ENCODE peak calls at places on chromosomes 7 and 10, in four cellular contexts. Q, H, R and P are unnamed samples.
A peak's percentile ranks its signal among the peaks of the same experiment; 100 is the strongest.

GRCh38 chr7:28155964-28156363 is 24.6 kb downstream of the JAZF1 start:
- DNase-seq in Q (no peak), H (peak; percentile 46), R (no peak), P (peak; percentile 59)

GRCh38 chr10:8337332-8337651 is 282.8 kb downstream of the GATA3 start:
- DNase-seq in Q (no peak), H (no peak), R (no peak), P (no peak)

GRCh38 chr7:20085086-20085485 is 132.1 kb downstream of the MACC1 start:
- DNase-seq in Q (no peak), H (peak; percentile 81), R (no peak), P (no peak)

GRCh38 chr10:75466886-75467285 is 35.5 kb downstream of the LRMDA start:
- DNase-seq in Q (no peak), H (peak; percentile 43), R (no peak), P (no peak)

GRCh38 chr7:51639661-51640340 is 323.2 kb upstream of the COBL start:
- DNase-seq in Q (no peak), H (no peak), R (no peak), P (no peak)

GRCh38 chr7:139702313-139702731 is 75.5 kb downstream of the HIPK2 start:
- DNase-seq in Q (no peak), H (no peak), R (no peak), P (no peak)

GRCh38 chr7:142443614-142444013 is 185.8 kb upstream of the PRSS58 start:
- DNase-seq in Q (no peak), H (peak; percentile 34), R (no peak), P (peak; percentile 49)

GRCh38 chr7:78435355-78435754 is 636.8 kb downstream of the PHTF2 start:
- DNase-seq in Q (no peak), H (no peak), R (no peak), P (no peak)

GRCh38 chr10:13526952-13527863 is 1.6 kb downstream of the BEND7 start:
- DNase-seq in Q (peak; percentile 90), H (peak; percentile 61), R (no peak), P (peak; percentile 72)

GRCh38 chr10:48803831-48804584 is 119.3 kb downstream of the WDFY4 start:
- DNase-seq in Q (peak; percentile 58), H (no peak), R (no peak), P (no peak)

GRCh38 chr7:79272066-79272669 is 181.3 kb downstream of the MAGI2 start:
- DNase-seq in Q (peak; percentile 30), H (peak; percentile 55), R (peak; percentile 8), P (peak; percentile 70)

GRCh38 chr10:93746844-93747284 is 10.9 kb upstream of the LGI1 start:
- DNase-seq in Q (peak; percentile 97), H (peak; percentile 99), R (no peak), P (peak; percentile 89)

GRCh38 chr10:111129348-111129747 is 52.5 kb downstream of the ADRA2A start:
- DNase-seq in Q (no peak), H (no peak), R (no peak), P (no peak)

GRCh38 chr7:44072364-44073231 is 7.2 kb upstream of the PGAM2 start:
- DNase-seq in Q (peak; percentile 83), H (peak; percentile 90), R (peak; percentile 31), P (peak; percentile 84)

GRCh38 chr10:103714232-103714891 is 141.0 kb downstream of the SH3PXD2A start:
- DNase-seq in Q (no peak), H (no peak), R (no peak), P (no peak)

GRCh38 chr10:36779238-36779846 is 346.1 kb upstream of the ANKRD30A start:
- DNase-seq in Q (peak; percentile 77), H (peak; percentile 83), R (peak; percentile 71), P (peak; percentile 81)

GRCh38 chr10:102729090-102730026 is 14.4 kb upstream of the WBP1L start:
- DNase-seq in Q (peak; percentile 86), H (peak; percentile 82), R (peak; percentile 73), P (peak; percentile 73)

GRCh38 chr7:78601728-78602127 is 803.2 kb downstream of the PHTF2 start:
- DNase-seq in Q (no peak), H (no peak), R (no peak), P (peak; percentile 34)

GRCh38 chr10:62610649-62611229 is 193.8 kb upstream of the ADO start:
- DNase-seq in Q (peak; percentile 80), H (peak; percentile 57), R (peak; percentile 64), P (peak; percentile 47)

GRCh38 chr10:45379891-45380540 is 6.0 kb downstream of the ALOX5 start:
- DNase-seq in Q (no peak), H (no peak), R (no peak), P (no peak)

GRCh38 chr10:69061305-69062161 is 26.4 kb upstream of the SRGN start:
- DNase-seq in Q (no peak), H (peak; percentile 99), R (no peak), P (peak; percentile 100)

GRCh38 chr10:112616647-112617046 is 169.6 kb downstream of the VTI1A start:
- DNase-seq in Q (no peak), H (no peak), R (no peak), P (no peak)

GRCh38 chr10:37734971-37735370 is 122.4 kb downstream of the ZNF248 start:
- DNase-seq in Q (peak; percentile 2), H (no peak), R (no peak), P (peak; percentile 12)

GRCh38 chr7:81666209-81666608 is 103.6 kb downstream of the HGF start:
- DNase-seq in Q (no peak), H (no peak), R (no peak), P (peak; percentile 58)

GRCh38 chr7:17497136-17497535 is 198.7 kb downstream of the AHR start:
- DNase-seq in Q (no peak), H (no peak), R (no peak), P (no peak)

GRCh38 chr10:113454341-113455061 is 98.4 kb upstream of the HABP2 start:
- DNase-seq in Q (peak; percentile 62), H (peak; percentile 37), R (peak; percentile 38), P (peak; percentile 12)

GRCh38 chr7:73822319-73823173 is 8.2 kb upstream of the CLDN4 start:
- DNase-seq in Q (peak; percentile 57), H (peak; percentile 98), R (no peak), P (peak; percentile 97)

GRCh38 chr7:130369110-130369711 is 11.1 kb upstream of the CPA1 start:
- DNase-seq in Q (peak; percentile 75), H (peak; percentile 92), R (no peak), P (peak; percentile 75)

GRCh38 chr7:130367088-130367755 is 13.1 kb upstream of the CPA1 start:
- DNase-seq in Q (no peak), H (no peak), R (no peak), P (no peak)

GRCh38 chr7:130367836-130368235 is 12.5 kb upstream of the CPA1 start:
- DNase-seq in Q (no peak), H (no peak), R (no peak), P (no peak)

GRCh38 chr7:130369831-130370230 is 10.5 kb upstream of the CPA1 start:
- DNase-seq in Q (no peak), H (peak; percentile 67), R (no peak), P (no peak)

DNA sequence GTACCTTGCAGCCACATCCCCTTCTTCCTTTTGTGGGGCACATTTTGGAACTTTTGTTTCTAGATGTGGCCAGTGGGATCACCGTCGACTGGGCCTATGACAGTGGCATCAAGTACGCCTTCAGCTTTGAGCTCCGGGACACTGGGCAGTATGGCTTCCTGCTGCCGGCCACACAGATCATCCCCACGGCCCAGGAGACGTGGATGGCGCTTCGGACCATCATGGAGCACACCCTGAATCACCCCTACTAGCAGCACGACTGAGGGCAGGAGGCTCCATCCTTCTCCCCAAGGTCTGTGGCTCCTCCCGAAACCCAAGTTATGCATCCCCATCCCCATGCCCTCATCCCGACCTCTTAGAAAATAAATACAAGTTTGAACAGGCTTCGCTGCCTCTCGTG is 11.9 kb upstream of the CPA1 start:
- DNase-seq in Q (no peak), H (no peak), R (no peak), P (no peak)
- H3K79me1 ChIP-seq in Q (no peaks in the 10 kb centered on the region), H (no peaks in the 10 kb centered on the region), R (no peaks in the 10 kb centered on the region), P (peaks cover 19% of the 10 kb centered on the region)

GRCh38 chr10:131678171-131678570 is 222.6 kb upstream of the PPP2R2D start:
- DNase-seq in Q (no peak), H (no peak), R (no peak), P (no peak)

GRCh38 chr10:131681122-131681521 is 219.7 kb upstream of the PPP2R2D start:
- DNase-seq in Q (no peak), H (no peak), R (no peak), P (no peak)

GRCh38 chr10:131678613-131679012 is 222.2 kb upstream of the PPP2R2D start:
- DNase-seq in Q (no peak), H (no peak), R (no peak), P (no peak)

GRCh38 chr10:131681656-131682055 is 219.2 kb upstream of the PPP2R2D start:
- DNase-seq in Q (no peak), H (no peak), R (no peak), P (no peak)

GRCh38 chr10:131679926-131680325 is 220.9 kb upstream of the PPP2R2D start:
- DNase-seq in Q (no peak), H (no peak), R (no peak), P (no peak)
- H3K4ac ChIP-seq in Q (no peak overlapping the region), H (no peak overlapping the region), R (no peak overlapping the region), P (no peak overlapping the region)

DNA sequence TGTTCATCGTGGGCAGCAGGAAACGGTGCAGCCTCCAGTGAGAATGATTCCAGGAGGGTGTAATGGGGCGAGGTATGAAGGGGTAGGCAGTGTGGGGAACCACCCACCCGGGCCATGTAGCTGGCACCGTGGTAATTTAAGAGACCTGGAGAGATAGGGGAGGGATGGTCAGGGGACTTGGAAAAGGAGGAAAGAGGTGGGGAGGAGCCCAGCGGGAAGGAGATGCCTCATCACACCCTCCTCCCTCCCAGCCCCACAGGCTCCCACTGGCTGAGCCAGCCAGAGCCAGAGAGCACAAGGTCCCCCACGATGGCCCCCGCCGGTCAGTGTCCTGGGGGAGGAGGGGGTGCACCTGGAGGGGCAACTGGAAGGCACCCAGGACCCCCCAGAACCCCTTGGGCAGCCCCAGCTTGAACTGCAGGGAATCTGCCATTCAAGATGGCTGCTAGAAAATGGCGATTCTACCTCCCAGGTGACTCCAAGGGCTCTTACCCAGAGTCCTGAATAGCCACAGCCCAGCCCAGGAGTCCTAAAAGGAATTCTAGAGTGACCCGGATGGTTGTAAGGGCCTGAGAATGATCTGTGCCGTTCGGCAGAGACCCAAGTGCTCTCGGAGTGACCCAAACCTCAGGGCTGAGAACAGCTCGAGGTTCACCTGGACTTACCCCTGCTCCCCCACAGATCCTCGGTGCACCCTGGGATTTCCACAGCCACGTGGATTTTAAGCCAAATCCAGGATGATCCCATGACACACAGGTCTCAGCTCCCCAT is 28.8 kb downstream of the CALML3 start:
- DNase-seq in Q (no peak), H (no peak), R (no peak), P (no peak)
- H3K79me1 ChIP-seq in Q (no peaks in the 10 kb centered on the region), H (no peaks in the 10 kb centered on the region), R (no peaks in the 10 kb centered on the region), P (peaks cover 2% of the 10 kb centered on the region)

GRCh38 chr7:71236488-71237179 is 104.7 kb downstream of the GALNT17 start:
- DNase-seq in Q (peak; percentile 29), H (no peak), R (no peak), P (no peak)

GRCh38 chr7:71239517-71239916 is 107.6 kb downstream of the GALNT17 start:
- DNase-seq in Q (no peak), H (no peak), R (no peak), P (no peak)

GRCh38 chr7:71235263-71235662 is 103.3 kb downstream of the GALNT17 start:
- DNase-seq in Q (no peak), H (no peak), R (no peak), P (no peak)

GRCh38 chr7:71238541-71238940 is 106.6 kb downstream of the GALNT17 start:
- DNase-seq in Q (no peak), H (no peak), R (no peak), P (no peak)

DNA sequence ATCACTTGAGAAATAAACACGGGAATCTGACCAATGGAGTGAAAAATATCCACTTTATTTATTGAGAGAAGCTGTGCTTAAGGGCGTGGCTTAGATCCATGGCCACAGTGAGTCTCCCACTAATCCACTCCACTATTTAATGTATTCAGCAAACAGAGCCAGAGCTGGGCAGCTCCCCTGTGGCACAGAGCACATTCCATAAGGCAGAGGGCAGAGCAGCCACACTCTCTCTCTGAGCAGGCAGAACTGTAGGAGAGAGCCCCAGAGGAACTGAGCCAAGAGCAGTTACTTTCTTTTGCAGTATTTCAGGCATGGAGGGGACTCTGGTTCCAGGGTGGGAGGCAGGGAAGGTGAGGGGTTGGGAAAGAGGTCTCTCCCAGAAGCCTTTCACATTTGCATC is 106.0 kb downstream of the GALNT17 start:
- DNase-seq in Q (peak; percentile 80), H (no peak), R (peak; percentile 24), P (no peak)
- H3K4ac ChIP-seq in Q (no peak overlapping the region), H (no peak overlapping the region), R (no peak overlapping the region), P (no peak overlapping the region)